ENCODE peak calls at places on chromosomes 12 and 14, in ten cellular contexts. U is D341Med; Z is stromal cell of bone marrow; C is activated gamma-delta T cell treated with anti-CD3 and anti-CD28 coated beads, Interleukin-2, amount 50 U/mL, for 16 hours; A is left ventricle myocardium inferior; H is K562; R is aorta; S is GM12865; V is anterior cingulate cortex; N is fibroblast of lung. F is an unnamed sample.

GRCh38 chr12:58420496-58420895 is 479.1 kb downstream of the ATP23 start:
- DNase-seq in U (no peak), Z (peak), C (no peak), A (no peak), H (no peak), R (no peak), S (no peak), V (no peak), N (peak), F (no peak)

GRCh38 chr12:14691560-14691959 is 4.8 kb downstream of the GUCY2C start:
- DNase-seq in U (no peak), Z (no peak), C (no peak), A (peak), H (no peak), R (peak), S (peak), V (no peak), N (no peak), F (no peak)

GRCh38 chr12:601976-602699 is 61.1 kb downstream of the NINJ2 start:
- DNase-seq in U (no peak), Z (no peak), C (no peak), A (no peak), H (no peak), R (no peak), S (no peak), V (no peak), N (no peak), F (no peak)

GRCh38 chr14:70317969-70318634 is 41.4 kb downstream of the COX16 start:
- DNase-seq in U (peak), Z (peak), C (no peak), A (no peak), H (no peak), R (no peak), S (peak), V (no peak), N (peak), F (peak)

GRCh38 chr12:28583771-28584261 is 393.6 kb downstream of the CCDC91 start:
- DNase-seq in U (no peak), Z (peak), C (no peak), A (no peak), H (no peak), R (no peak), S (no peak), V (no peak), N (peak), F (no peak)

GRCh38 chr14:20489093-20489994 is 16.0 kb upstream of the RNASE10 start:
- DNase-seq in U (no peak), Z (no peak), C (no peak), A (no peak), H (no peak), R (no peak), S (peak), V (no peak), N (no peak), F (no peak)

GRCh38 chr14:30848449-30849240 is 25.7 kb upstream of the COCH start:
- DNase-seq in U (no peak), Z (no peak), C (no peak), A (no peak), H (no peak), R (no peak), S (no peak), V (no peak), N (no peak), F (no peak)

GRCh38 chr12:37733856-37734255 is 582.7 kb upstream of the ALG10B start:
- DNase-seq in U (no peak), Z (no peak), C (no peak), A (no peak), H (no peak), R (no peak), S (no peak), V (no peak), N (no peak), F (no peak)

GRCh38 chr12:104519190-104519857 is 62.6 kb downstream of the CHST11 start:
- DNase-seq in U (no peak), Z (no peak), C (peak), A (no peak), H (no peak), R (no peak), S (no peak), V (no peak), N (no peak), F (no peak)

GRCh38 chr12:121801601-121802484 is 2.0 kb upstream of the SETD1B start:
- DNase-seq in U (no peak), Z (no peak), C (no peak), A (no peak), H (no peak), R (no peak), S (peak), V (no peak), N (peak), F (no peak)

GRCh38 chr12:12592930-12593329 is 18.7 kb upstream of the CREBL2 start:
- DNase-seq in U (no peak), Z (no peak), C (no peak), A (no peak), H (no peak), R (no peak), S (no peak), V (no peak), N (peak), F (peak)

GRCh38 chr14:32593290-32593942 is 264.3 kb downstream of the AKAP6 start:
- DNase-seq in U (no peak), Z (peak), C (no peak), A (no peak), H (no peak), R (no peak), S (no peak), V (no peak), N (peak), F (peak)

GRCh38 chr12:26428420-26428819 is 233.0 kb downstream of the SSPN start:
- DNase-seq in U (no peak), Z (no peak), C (no peak), A (no peak), H (no peak), R (no peak), S (no peak), V (no peak), N (peak), F (peak)

GRCh38 chr14:35341454-35342159 is 49.4 kb downstream of the PSMA6 start:
- DNase-seq in U (peak), Z (peak), C (no peak), A (peak), H (no peak), R (peak), S (no peak), V (peak), N (peak), F (peak)

GRCh38 chr12:60148831-60149230 is 553.0 kb downstream of the SLC16A7 start:
- DNase-seq in U (no peak), Z (peak), C (no peak), A (no peak), H (no peak), R (no peak), S (no peak), V (no peak), N (peak), F (peak)

GRCh38 chr14:77111021-77111420 is 13.0 kb downstream of the CIPC start:
- DNase-seq in U (no peak), Z (no peak), C (no peak), A (no peak), H (no peak), R (no peak), S (no peak), V (peak), N (peak), F (no peak)

GRCh38 chr14:95507174-95507573 is 9.3 kb downstream of the SYNE3 start:
- DNase-seq in U (no peak), Z (peak), C (no peak), A (peak), H (peak), R (peak), S (no peak), V (no peak), N (peak), F (peak)

GRCh38 chr12:103960567-103961227 is 5.0 kb upstream of the TDG start:
- DNase-seq in U (no peak), Z (no peak), C (no peak), A (no peak), H (no peak), R (no peak), S (no peak), V (no peak), N (no peak), F (no peak)